ENCODE peak calls at places on chromosomes 6 and 20, in six cellular contexts. U is NCI-H524, V is ovary, G is ureter, I is NCI-H1930, F is amygdala. M is an unnamed sample.

GRCh38 chr6:84953401-84953800 is 189.0 kb upstream of the TBX18 start:
- DNase-seq in U (no peak), G (no peak), F (no peak), I (no peak), V (no peak), M (no peak)

GRCh38 chr20:59652381-59652780 is 48.0 kb downstream of the PHACTR3 start:
- DNase-seq in G (no peak), V (no peak), I (no peak), U (no peak), F (no peak), M (no peak)

GRCh38 chr20:63409066-63409833 is 48.1 kb upstream of the CHRNA4 start:
- DNase-seq in G (no peak), V (no peak), I (peak), F (no peak), U (no peak), M (peak)

GRCh38 chr6:16719488-16719887 is 41.8 kb downstream of the ATXN1 start:
- DNase-seq in G (no peak), I (no peak), V (no peak), U (no peak), F (no peak), M (no peak)

GRCh38 chr20:62539646-62540045 is 63.9 kb upstream of the GATA5 start:
- DNase-seq in F (no peak), V (no peak), I (no peak), U (no peak), G (no peak), M (peak)

GRCh38 chr6:44636576-44637248 is 249.2 kb downstream of the CDC5L start:
- DNase-seq in G (no peak), V (no peak), U (no peak), I (no peak), F (no peak), M (no peak)

GRCh38 chr6:90175627-90176538 is 120.8 kb downstream of the BACH2 start:
- DNase-seq in F (no peak), G (peak), V (no peak), I (no peak), U (no peak), M (no peak)

GRCh38 chr6:20630136-20630535 is 95.9 kb downstream of the CDKAL1 start:
- DNase-seq in G (no peak), V (no peak), I (no peak), U (no peak), F (no peak), M (no peak)

GRCh38 chr20:50515471-50516106 is 5.4 kb downstream of the PTPN1 start:
- DNase-seq in F (no peak), G (no peak), I (no peak), U (no peak), V (no peak), M (no peak)

GRCh38 chr6:42451595-42452170 is at the start of gene TRERF1:
- DNase-seq in G (peak), U (peak), I (peak), F (no peak), V (peak), M (peak)

GRCh38 chr20:60446273-60447111 is 488.3 kb downstream of the CDH26 start:
- DNase-seq in V (no peak), G (no peak), I (no peak), U (no peak), F (no peak), M (no peak)

GRCh38 chr20:45861157-45862075 is 4.0 kb downstream of the ZSWIM3 start:
- DNase-seq in G (no peak), F (no peak), I (no peak), U (peak), V (peak), M (peak)

GRCh38 chr6:168272379-168273011 is 47.1 kb downstream of the DACT2 start:
- DNase-seq in U (no peak), G (no peak), I (no peak), F (no peak), V (no peak), M (no peak)

GRCh38 chr20:17835240-17835940 is 133.2 kb downstream of the SNX5 start:
- DNase-seq in U (no peak), F (no peak), I (no peak), G (no peak), V (no peak), M (no peak)

GRCh38 chr20:23156170-23156841 is 70.2 kb upstream of the CD93 start:
- DNase-seq in U (no peak), F (no peak), V (no peak), I (no peak), G (peak), M (peak)

GRCh38 chr20:42186337-42186736 is 568.2 kb upstream of the CHD6 start:
- DNase-seq in G (no peak), I (no peak), F (no peak), U (no peak), V (no peak), M (no peak)

GRCh38 chr6:124430741-124431140 is 531.5 kb upstream of the RNF217 start:
- DNase-seq in V (no peak), F (no peak), U (no peak), G (no peak), I (no peak), M (no peak)

GRCh38 chr6:45677381-45677992 is 299.8 kb upstream of the SUPT3H start:
- DNase-seq in V (no peak), G (peak), I (no peak), F (no peak), U (no peak), M (peak)

GRCh38 chr6:62746968-62747367 is 460.9 kb upstream of the KHDRBS2 start:
- DNase-seq in G (no peak), U (peak), I (no peak), V (no peak), F (no peak), M (no peak)

GRCh38 chr6:154602708-154603107 is 92.2 kb upstream of the CNKSR3 start:
- DNase-seq in F (no peak), I (no peak), G (no peak), U (no peak), V (no peak), M (no peak)

GRCh38 chr20:1377984-1378742 is 14.7 kb downstream of the FKBP1A start:
- DNase-seq in G (peak), F (no peak), U (no peak), V (no peak), I (no peak), M (no peak)

GRCh38 chr6:32933661-32934085 is 7.2 kb downstream of the HLA-DMB start:
- DNase-seq in U (peak), G (peak), I (peak), V (peak), F (peak), M (peak)

GRCh38 chr6:151705994-151706733 is 101.3 kb upstream of the ESR1 start:
- DNase-seq in I (no peak), U (no peak), G (no peak), F (no peak), V (no peak), M (no peak)

GRCh38 chr6:43811101-43812099 is 41.4 kb downstream of the VEGFA start:
- DNase-seq in F (no peak), G (no peak), U (no peak), I (no peak), V (no peak), M (no peak)

GRCh38 chr6:63802606-63803206 is 167.1 kb downstream of the PHF3 start:
- DNase-seq in G (no peak), V (no peak), F (no peak), I (no peak), U (no peak), M (no peak)

GRCh38 chr6:291148-291696 is 1.1 kb upstream of the DUSP22 start:
- DNase-seq in U (no peak), G (no peak), V (no peak), I (no peak), F (no peak), M (no peak)

GRCh38 chr20:3846378-3846739 is 275 bp upstream of the MAVS start:
- DNase-seq in I (no peak), U (no peak), G (peak), V (no peak), F (no peak), M (no peak)

GRCh38 chr6:83875843-83876242 is 16.4 kb downstream of the CYB5R4 start:
- DNase-seq in F (no peak), V (no peak), U (no peak), G (no peak), I (no peak), M (no peak)

GRCh38 chr20:14336667-14337066 is 745 bp downstream of the FLRT3 start:
- DNase-seq in F (no peak), V (no peak), I (no peak), G (no peak), U (peak), M (peak)

GRCh38 chr6:29552512-29553051 is 7.0 kb downstream of the UBD start:
- DNase-seq in F (no peak), I (no peak), U (no peak), G (no peak), V (no peak), M (no peak)

GRCh38 chr6:139373154-139373927 is 1.1 kb downstream of the CITED2 start:
- DNase-seq in G (peak), V (peak), I (no peak), U (peak), F (peak), M (peak)

GRCh38 chr20:14775778-14776177 is 438.4 kb upstream of the FLRT3 start:
- DNase-seq in F (no peak), V (no peak), U (no peak), I (no peak), G (peak), M (peak)

GRCh38 chr6:13177617-13178506 is 150.5 kb downstream of the TBC1D7 start:
- DNase-seq in U (no peak), I (no peak), V (no peak), G (no peak), F (no peak), M (no peak)

GRCh38 chr6:76174722-76175121 is 102.3 kb upstream of the IMPG1 start:
- DNase-seq in V (no peak), I (no peak), G (no peak), F (no peak), U (no peak), M (no peak)

GRCh38 chr20:63322923-63323253 is 29.9 kb downstream of the COL20A1 start:
- DNase-seq in F (no peak), I (no peak), V (no peak), G (no peak), U (no peak), M (no peak)

GRCh38 chr6:157832250-157832967 is 9.4 kb downstream of the SNX9 start:
- DNase-seq in U (no peak), F (no peak), G (no peak), I (no peak), V (no peak), M (no peak)

GRCh38 chr20:62175711-62176110 is 7.1 kb upstream of the MTG2 start:
- DNase-seq in F (no peak), V (no peak), G (no peak), U (no peak), I (no peak), M (no peak)

GRCh38 chr6:105890521-105891244 is 195.5 kb upstream of the PRDM1 start:
- DNase-seq in I (no peak), V (no peak), G (no peak), F (no peak), U (no peak), M (no peak)

GRCh38 chr6:107231243-107231642 is 115.9 kb upstream of the BEND3 start:
- DNase-seq in I (no peak), U (no peak), V (no peak), F (no peak), G (no peak), M (no peak)

M was measured in testis.